ENCODE peak calls at places on chromosome 10, in five cellular contexts. One of them, this sample, is unnamed.

GRCh38 chr10:122669842-122670241 is 29.8 kb downstream of the C10orf120 start:
- DNase-seq in mesenchymal stem cell: no peak
- DNase-seq in CD8-positive, alpha-beta T cell: no peak
- DNase-seq in fibroblast of lung: no peak
- DNase-seq in choroid plexus epithelial cell: no peak
- DNase-seq in this sample: no peak

GRCh38 chr10:28580825-28581224 is 47.9 kb downstream of the WAC start:
- DNase-seq in mesenchymal stem cell: peak
- DNase-seq in choroid plexus epithelial cell: no peak
- DNase-seq in CD8-positive, alpha-beta T cell: no peak
- DNase-seq in fibroblast of lung: no peak
- DNase-seq in this sample: no peak

GRCh38 chr10:75495434-75496190 is 64.2 kb downstream of the LRMDA start:
- DNase-seq in mesenchymal stem cell: no peak
- DNase-seq in CD8-positive, alpha-beta T cell: no peak
- DNase-seq in choroid plexus epithelial cell: no peak
- DNase-seq in fibroblast of lung: no peak
- DNase-seq in this sample: no peak

GRCh38 chr10:110657968-110658691 is 14.0 kb downstream of the RBM20 start:
- DNase-seq in CD8-positive, alpha-beta T cell: no peak
- DNase-seq in mesenchymal stem cell: no peak
- DNase-seq in fibroblast of lung: no peak
- DNase-seq in choroid plexus epithelial cell: no peak
- DNase-seq in this sample: no peak

GRCh38 chr10:68492118-68492517 is 20.3 kb upstream of the DNA2 start:
- DNase-seq in fibroblast of lung: no peak
- DNase-seq in mesenchymal stem cell: no peak
- DNase-seq in CD8-positive, alpha-beta T cell: no peak
- DNase-seq in choroid plexus epithelial cell: peak
- DNase-seq in this sample: no peak

GRCh38 chr10:124323145-124323725 is 95.5 kb downstream of the OAT start:
- DNase-seq in CD8-positive, alpha-beta T cell: no peak
- DNase-seq in choroid plexus epithelial cell: peak
- DNase-seq in mesenchymal stem cell: peak
- DNase-seq in fibroblast of lung: no peak
- DNase-seq in this sample: no peak

GRCh38 chr10:6017781-6018354 is 40.5 kb upstream of the IL15RA start:
- DNase-seq in choroid plexus epithelial cell: no peak
- DNase-seq in CD8-positive, alpha-beta T cell: no peak
- DNase-seq in fibroblast of lung: no peak
- DNase-seq in mesenchymal stem cell: no peak
- DNase-seq in this sample: no peak

GRCh38 chr10:110803830-110804338 is 67.8 kb upstream of the PDCD4 start:
- DNase-seq in choroid plexus epithelial cell: peak
- DNase-seq in mesenchymal stem cell: peak
- DNase-seq in fibroblast of lung: peak
- DNase-seq in CD8-positive, alpha-beta T cell: no peak
- DNase-seq in this sample: peak

GRCh38 chr10:12372846-12373245 is 23.5 kb downstream of the CAMK1D start:
- DNase-seq in fibroblast of lung: no peak
- DNase-seq in choroid plexus epithelial cell: no peak
- DNase-seq in CD8-positive, alpha-beta T cell: no peak
- DNase-seq in mesenchymal stem cell: no peak
- DNase-seq in this sample: no peak

GRCh38 chr10:112956631-112957350 is 6.7 kb downstream of the TCF7L2 start:
- DNase-seq in CD8-positive, alpha-beta T cell: no peak
- DNase-seq in fibroblast of lung: peak
- DNase-seq in mesenchymal stem cell: peak
- DNase-seq in choroid plexus epithelial cell: no peak
- DNase-seq in this sample: peak

GRCh38 chr10:78180306-78180705 is 146.6 kb downstream of the RPS24 start:
- DNase-seq in choroid plexus epithelial cell: no peak
- DNase-seq in CD8-positive, alpha-beta T cell: no peak
- DNase-seq in fibroblast of lung: no peak
- DNase-seq in mesenchymal stem cell: no peak
- DNase-seq in this sample: no peak

GRCh38 chr10:13528875-13529713 is at the start of gene BEND7:
- DNase-seq in fibroblast of lung: peak
- DNase-seq in mesenchymal stem cell: peak
- DNase-seq in choroid plexus epithelial cell: no peak
- DNase-seq in CD8-positive, alpha-beta T cell: no peak
- DNase-seq in this sample: no peak

GRCh38 chr10:1215862-1216575 is 159.8 kb downstream of the WDR37 start:
- DNase-seq in choroid plexus epithelial cell: no peak
- DNase-seq in CD8-positive, alpha-beta T cell: no peak
- DNase-seq in fibroblast of lung: no peak
- DNase-seq in mesenchymal stem cell: no peak
- DNase-seq in this sample: no peak

GRCh38 chr10:10785627-10786333 is 231.9 kb upstream of the CELF2 start:
- DNase-seq in mesenchymal stem cell: peak
- DNase-seq in CD8-positive, alpha-beta T cell: no peak
- DNase-seq in fibroblast of lung: peak
- DNase-seq in choroid plexus epithelial cell: peak
- DNase-seq in this sample: no peak

GRCh38 chr10:1368772-1369171 is 312.6 kb downstream of the WDR37 start:
- DNase-seq in fibroblast of lung: no peak
- DNase-seq in mesenchymal stem cell: peak
- DNase-seq in choroid plexus epithelial cell: peak
- DNase-seq in CD8-positive, alpha-beta T cell: no peak
- DNase-seq in this sample: no peak

GRCh38 chr10:128867819-128868218 is 599.2 kb upstream of the MGMT start:
- DNase-seq in choroid plexus epithelial cell: no peak
- DNase-seq in fibroblast of lung: no peak
- DNase-seq in CD8-positive, alpha-beta T cell: no peak
- DNase-seq in mesenchymal stem cell: no peak
- DNase-seq in this sample: peak

GRCh38 chr10:100948916-100949315 is 20.4 kb upstream of the SEMA4G start:
- DNase-seq in fibroblast of lung: no peak
- DNase-seq in choroid plexus epithelial cell: no peak
- DNase-seq in CD8-positive, alpha-beta T cell: no peak
- DNase-seq in mesenchymal stem cell: no peak
- DNase-seq in this sample: no peak

GRCh38 chr10:74977913-74978847 is 133.3 kb upstream of the SAMD8 start:
- DNase-seq in mesenchymal stem cell: no peak
- DNase-seq in CD8-positive, alpha-beta T cell: no peak
- DNase-seq in fibroblast of lung: no peak
- DNase-seq in choroid plexus epithelial cell: no peak
- DNase-seq in this sample: no peak

GRCh38 chr10:131902691-131903090 is 1.9 kb downstream of the PPP2R2D start:
- DNase-seq in fibroblast of lung: no peak
- DNase-seq in choroid plexus epithelial cell: no peak
- DNase-seq in mesenchymal stem cell: no peak
- DNase-seq in CD8-positive, alpha-beta T cell: no peak
- DNase-seq in this sample: peak

GRCh38 chr10:131900350-131901152 is at the start of gene PPP2R2D:
- DNase-seq in fibroblast of lung: peak
- DNase-seq in choroid plexus epithelial cell: peak
- DNase-seq in mesenchymal stem cell: peak
- DNase-seq in CD8-positive, alpha-beta T cell: peak
- DNase-seq in this sample: peak

GRCh38 chr10:131901181-131901829 is 497 bp downstream of the PPP2R2D start:
- DNase-seq in CD8-positive, alpha-beta T cell: no peak
- DNase-seq in choroid plexus epithelial cell: peak
- DNase-seq in mesenchymal stem cell: peak
- DNase-seq in fibroblast of lung: peak
- DNase-seq in this sample: peak

GRCh38 chr10:131899695-131900349 is 986 bp upstream of the PPP2R2D start:
- DNase-seq in CD8-positive, alpha-beta T cell: no peak
- DNase-seq in choroid plexus epithelial cell: no peak
- DNase-seq in fibroblast of lung: no peak
- DNase-seq in mesenchymal stem cell: peak
- DNase-seq in this sample: peak

GRCh38 chr10:131902211-131902610 is 1.4 kb downstream of the PPP2R2D start:
- DNase-seq in mesenchymal stem cell: no peak
- DNase-seq in fibroblast of lung: no peak
- DNase-seq in choroid plexus epithelial cell: no peak
- DNase-seq in CD8-positive, alpha-beta T cell: no peak
- DNase-seq in this sample: no peak
- H3K4me3 ChIP-seq in mesenchymal stem cell: no peak
- H3K4me3 ChIP-seq in fibroblast of lung: peak
- H3K4me3 ChIP-seq in choroid plexus epithelial cell: peak
- H3K4me3 ChIP-seq in CD8-positive, alpha-beta T cell: peak
- H3K4me3 ChIP-seq in this sample: peak

GRCh38 chr10:114027041-114027394 is 16.6 kb upstream of the ADRB1 start:
- DNase-seq in mesenchymal stem cell: no peak
- DNase-seq in fibroblast of lung: no peak
- DNase-seq in choroid plexus epithelial cell: no peak
- DNase-seq in CD8-positive, alpha-beta T cell: no peak
- DNase-seq in this sample: no peak
- H3K4me3 ChIP-seq in mesenchymal stem cell: no peak
- H3K4me3 ChIP-seq in fibroblast of lung: no peak
- H3K4me3 ChIP-seq in choroid plexus epithelial cell: no peak
- H3K4me3 ChIP-seq in CD8-positive, alpha-beta T cell: no peak
- H3K4me3 ChIP-seq in this sample: no peak

GRCh38 chr10:72009062-72009429 is 44.9 kb downstream of the CHST3 start:
- DNase-seq in CD8-positive, alpha-beta T cell: no peak
- DNase-seq in choroid plexus epithelial cell: no peak
- DNase-seq in mesenchymal stem cell: no peak
- DNase-seq in fibroblast of lung: no peak
- DNase-seq in this sample: no peak
- H3K4me3 ChIP-seq in CD8-positive, alpha-beta T cell: no peak
- H3K4me3 ChIP-seq in choroid plexus epithelial cell: no peak
- H3K4me3 ChIP-seq in mesenchymal stem cell: no peak
- H3K4me3 ChIP-seq in fibroblast of lung: no peak
- H3K4me3 ChIP-seq in this sample: no peak

GRCh38 chr10:86290933-86291615 is 75.5 kb downstream of the GRID1 start:
- DNase-seq in choroid plexus epithelial cell: no peak
- DNase-seq in fibroblast of lung: no peak
- DNase-seq in mesenchymal stem cell: no peak
- DNase-seq in CD8-positive, alpha-beta T cell: no peak
- DNase-seq in this sample: peak

GRCh38 chr10:86294346-86295265 is 72.0 kb downstream of the GRID1 start:
- DNase-seq in mesenchymal stem cell: no peak
- DNase-seq in choroid plexus epithelial cell: no peak
- DNase-seq in CD8-positive, alpha-beta T cell: no peak
- DNase-seq in fibroblast of lung: no peak
- DNase-seq in this sample: no peak

GRCh38 chr10:86293323-86293840 is 73.2 kb downstream of the GRID1 start:
- DNase-seq in mesenchymal stem cell: no peak
- DNase-seq in choroid plexus epithelial cell: no peak
- DNase-seq in CD8-positive, alpha-beta T cell: no peak
- DNase-seq in fibroblast of lung: no peak
- DNase-seq in this sample: peak

GRCh38 chr10:86291616-86292340 is 74.8 kb downstream of the GRID1 start:
- DNase-seq in fibroblast of lung: no peak
- DNase-seq in choroid plexus epithelial cell: no peak
- DNase-seq in CD8-positive, alpha-beta T cell: no peak
- DNase-seq in mesenchymal stem cell: no peak
- DNase-seq in this sample: no peak

DNA sequence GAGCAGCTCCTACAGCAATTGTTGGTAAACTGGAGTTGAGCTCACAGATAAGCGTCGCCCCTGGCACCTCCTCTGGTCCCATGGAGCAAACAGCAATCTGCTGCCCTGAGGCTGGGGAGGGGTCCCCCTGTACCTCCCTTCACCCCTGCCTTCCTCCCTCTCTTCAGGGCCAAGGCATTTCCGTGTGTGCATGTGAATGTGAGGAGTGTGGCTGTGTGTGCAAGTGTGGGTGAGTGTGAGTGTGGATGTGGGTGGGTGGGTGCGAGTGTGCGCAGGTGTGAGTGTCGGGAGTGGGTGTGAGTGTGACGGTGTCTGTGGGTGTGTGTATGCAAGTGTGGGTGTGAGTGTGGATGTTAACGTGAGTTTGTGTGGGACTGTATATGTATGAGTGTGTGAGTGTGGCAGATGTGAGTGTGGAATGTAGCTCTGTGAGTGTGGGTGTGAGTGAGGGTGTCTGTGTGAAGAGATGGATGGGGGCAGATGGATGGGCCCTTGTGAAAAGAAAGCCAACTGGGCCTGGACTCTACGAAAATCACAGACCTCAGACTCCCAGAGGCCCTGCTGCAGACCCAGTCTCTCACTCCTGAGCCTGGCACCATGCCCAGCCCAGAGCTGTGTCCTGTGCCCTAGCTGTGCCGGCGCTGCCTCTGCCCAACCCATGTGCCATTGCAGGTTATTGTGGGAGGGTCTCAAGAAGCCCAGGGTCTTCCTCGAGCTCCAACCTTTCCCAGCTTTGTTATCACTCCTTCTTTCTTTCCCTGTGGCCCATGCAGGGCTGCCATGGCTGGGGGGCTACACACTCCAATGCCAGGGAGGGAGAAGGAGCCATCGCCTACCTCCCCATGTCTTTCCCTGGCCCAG is 73.9 kb downstream of the GRID1 start:
- DNase-seq in CD8-positive, alpha-beta T cell: no peak
- DNase-seq in choroid plexus epithelial cell: no peak
- DNase-seq in fibroblast of lung: no peak
- DNase-seq in mesenchymal stem cell: no peak
- DNase-seq in this sample: no peak
- H3K4me3 ChIP-seq in CD8-positive, alpha-beta T cell: no peak
- H3K4me3 ChIP-seq in choroid plexus epithelial cell: no peak
- H3K4me3 ChIP-seq in fibroblast of lung: no peak
- H3K4me3 ChIP-seq in mesenchymal stem cell: no peak
- H3K4me3 ChIP-seq in this sample: no peak

DNA sequence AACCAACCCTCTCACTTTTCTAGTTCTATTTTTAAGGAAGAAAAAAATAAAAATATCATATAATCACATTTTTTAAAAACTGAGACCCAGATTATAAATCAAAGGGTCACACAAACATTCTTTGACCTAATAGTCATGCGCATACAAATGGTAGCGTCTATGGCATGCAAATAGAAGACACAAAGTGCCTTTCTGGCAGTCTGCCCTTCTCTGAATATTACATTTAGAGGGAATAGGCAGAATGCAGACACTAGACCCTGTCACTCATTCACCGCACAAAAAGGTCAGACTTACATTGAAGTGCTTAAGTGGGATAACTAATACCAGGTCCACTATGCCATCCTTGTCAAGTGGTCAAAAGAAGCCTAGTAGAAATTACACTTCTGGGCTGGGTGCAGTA is 26.5 kb upstream of the FHIP2A start:
- DNase-seq in fibroblast of lung: peak
- DNase-seq in choroid plexus epithelial cell: no peak
- DNase-seq in CD8-positive, alpha-beta T cell: no peak
- DNase-seq in mesenchymal stem cell: peak
- DNase-seq in this sample: no peak
- H3K4me3 ChIP-seq in fibroblast of lung: no peak
- H3K4me3 ChIP-seq in choroid plexus epithelial cell: no peak
- H3K4me3 ChIP-seq in CD8-positive, alpha-beta T cell: no peak
- H3K4me3 ChIP-seq in mesenchymal stem cell: no peak
- H3K4me3 ChIP-seq in this sample: no peak

DNA sequence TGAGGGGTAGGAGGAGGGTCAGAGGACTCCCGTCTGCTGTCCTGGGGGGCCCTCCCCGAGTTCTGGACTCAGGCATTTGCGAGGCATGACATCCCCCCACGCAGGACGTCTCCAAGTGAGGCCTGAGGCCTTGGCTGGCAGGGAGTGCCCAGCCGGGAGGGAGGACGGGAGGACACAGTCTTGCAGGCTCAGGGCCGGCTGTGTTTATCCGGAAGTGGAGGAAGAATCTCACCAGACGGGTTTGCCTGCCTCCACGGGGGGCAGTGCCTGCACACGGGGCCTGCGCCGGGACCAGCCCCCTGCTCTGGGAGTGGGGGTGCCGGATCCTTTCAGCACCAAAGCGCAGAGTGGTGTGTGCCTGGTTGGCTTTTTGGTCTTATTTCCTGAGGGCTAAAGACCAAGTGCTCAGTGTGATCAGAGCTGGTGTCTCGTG is 10.9 kb downstream of the PWWP2B start:
- DNase-seq in choroid plexus epithelial cell: peak
- DNase-seq in fibroblast of lung: no peak
- DNase-seq in CD8-positive, alpha-beta T cell: no peak
- DNase-seq in mesenchymal stem cell: peak
- DNase-seq in this sample: no peak
- H3K4me3 ChIP-seq in choroid plexus epithelial cell: no peak
- H3K4me3 ChIP-seq in fibroblast of lung: no peak
- H3K4me3 ChIP-seq in CD8-positive, alpha-beta T cell: peak
- H3K4me3 ChIP-seq in mesenchymal stem cell: no peak
- H3K4me3 ChIP-seq in this sample: peak

This sample was measured in tibial artery.